ENCODE peak calls at places on chromosomes 3 and 15, in four cellular contexts. V, T, J and M are unnamed samples.

GRCh38 chr15:62782100-62782791 is 260.3 kb upstream of the TPM1 start:
- DNase-seq in T (peak; percentile 93), V (peak; percentile 56), J (peak; percentile 85), M (peak; percentile 91)

GRCh38 chr15:99249270-99249817 is at the start of gene TTC23:
- DNase-seq in J (peak; percentile 89), T (no peak), V (peak; percentile 85), M (no peak)

GRCh38 chr3:129224984-129225393 is 24.4 kb upstream of the COPG1 start:
- DNase-seq in V (no peak), T (peak; percentile 91), J (peak; percentile 69), M (peak; percentile 87)

GRCh38 chr15:79179108-79179561 is 88.6 kb upstream of the RASGRF1 start:
- DNase-seq in V (no peak), T (no peak), J (peak; percentile 55), M (no peak)

GRCh38 chr15:51341366-51342248 is at the start of gene GLDN:
- DNase-seq in J (peak; percentile 2), V (no peak), T (peak; percentile 92), M (peak; percentile 73)

GRCh38 chr3:171018151-171018935 is 8.2 kb downstream of the SLC2A2 start:
- DNase-seq in T (no peak), J (no peak), V (no peak), M (no peak)

GRCh38 chr15:81015595-81016252 is 15.0 kb downstream of the TLNRD1 start:
- DNase-seq in V (no peak), J (no peak), T (no peak), M (no peak)

GRCh38 chr3:10546887-10547286 is 41.5 kb upstream of the ATP2B2 start:
- DNase-seq in V (no peak), J (no peak), T (no peak), M (no peak)

GRCh38 chr3:34301313-34301712 is 502.9 kb downstream of the PDCD6IP start:
- DNase-seq in J (no peak), V (no peak), T (no peak), M (no peak)

GRCh38 chr15:34679326-34679725 is 75.5 kb downstream of the GJD2 start:
- DNase-seq in J (peak; percentile 15), V (no peak), T (no peak), M (no peak)

GRCh38 chr3:104911376-104911775 is 455.3 kb upstream of the ALCAM start:
- DNase-seq in J (peak; percentile 31), T (no peak), V (no peak), M (no peak)

GRCh38 chr3:53836084-53836872 is 9.9 kb downstream of the CHDH start:
- DNase-seq in T (peak; percentile 53), J (no peak), V (no peak), M (no peak)

GRCh38 chr15:70279096-70279495 is 181.4 kb upstream of the TLE3 start:
- DNase-seq in J (no peak), T (no peak), V (no peak), M (no peak)

GRCh38 chr3:61560452-61561373 is 658 bp upstream of the PTPRG start:
- DNase-seq in T (peak; percentile 94), V (peak; percentile 45), J (peak; percentile 73), M (peak; percentile 91)

GRCh38 chr3:146747928-146748327 is 142.8 kb upstream of the PLSCR5 start:
- DNase-seq in T (no peak), V (peak; percentile 4), J (peak; percentile 33), M (no peak)

GRCh38 chr15:83698294-83698693 is 44.4 kb downstream of the ADAMTSL3 start:
- DNase-seq in J (peak; percentile 42), V (no peak), T (peak; percentile 74), M (peak; percentile 78)

GRCh38 chr3:58111513-58112184 is 99.1 kb downstream of the DNASE1L3 start:
- DNase-seq in T (no peak), J (no peak), V (no peak), M (no peak)

GRCh38 chr3:68972358-68972979 is 40.1 kb upstream of the TAFA4 start:
- DNase-seq in J (peak; percentile 51), T (no peak), V (peak; percentile 44), M (peak; percentile 17)

GRCh38 chr3:72899349-72899765 is 11.5 kb downstream of the GXYLT2 start:
- DNase-seq in T (no peak), J (no peak), V (no peak), M (no peak)

GRCh38 chr3:145219355-145220196 is 941.4 kb downstream of the PLOD2 start:
- DNase-seq in V (no peak), J (no peak), T (no peak), M (no peak)

GRCh38 chr3:110164632-110165240 is 827.4 kb upstream of the DPPA4 start:
- DNase-seq in T (no peak), J (peak; percentile 25), V (no peak), M (no peak)

GRCh38 chr3:129118745-129119144 is 2.9 kb downstream of the RAB43 start:
- DNase-seq in J (no peak), V (no peak), T (no peak), M (no peak)

GRCh38 chr3:43016513-43016865 is 37.4 kb downstream of the GASK1A start:
- DNase-seq in V (no peak), T (no peak), J (no peak), M (no peak)

GRCh38 chr3:56314842-56315241 is 153.4 kb downstream of the ERC2 start:
- DNase-seq in T (no peak), J (no peak), V (no peak), M (no peak)

GRCh38 chr3:187783098-187783497 is 37.8 kb upstream of the BCL6 start:
- DNase-seq in T (no peak), V (no peak), J (peak; percentile 97), M (peak; percentile 59)

GRCh38 chr3:193829781-193830180 is 236.8 kb downstream of the OPA1 start:
- DNase-seq in T (no peak), J (peak; percentile 16), V (peak; percentile 76), M (no peak)

GRCh38 chr15:98785796-98786581 is 137.7 kb downstream of the IGF1R start:
- DNase-seq in V (no peak), J (no peak), T (no peak), M (peak; percentile 48)

GRCh38 chr3:7270731-7271130 is 409.8 kb downstream of the GRM7 start:
- DNase-seq in J (no peak), T (no peak), V (no peak), M (no peak)

DNA sequence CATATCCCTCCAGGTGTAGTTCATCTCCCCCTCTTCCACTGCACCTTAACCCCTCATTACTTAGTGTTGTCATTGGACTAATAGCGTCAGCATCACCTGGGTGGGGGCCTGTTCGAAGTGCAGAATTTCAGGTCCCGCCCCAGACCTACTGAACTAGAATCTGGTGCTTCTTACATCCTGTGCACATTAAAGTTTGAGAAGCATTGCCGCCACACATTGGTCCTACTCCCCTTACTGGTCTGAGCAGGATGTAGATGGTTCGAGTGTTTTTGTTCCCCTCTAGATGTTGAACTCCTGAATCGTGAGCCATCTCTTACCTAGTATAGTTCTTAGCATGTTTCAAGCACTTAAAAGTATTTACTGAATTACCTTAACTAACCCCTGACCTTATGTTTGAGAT is 13.2 kb downstream of the KLHL18 start:
- DNase-seq in T (no peak), V (no peak), J (no peak), M (no peak)
- H3K4me1 ChIP-seq in T (no peaks in the 10 kb centered on the region), V (no peaks in the 10 kb centered on the region), J (peaks cover 1% of the 10 kb centered on the region), M (peaks cover 8% of the 10 kb centered on the region)

GRCh38 chr15:91945385-91945784 is 91.9 kb downstream of the SLCO3A1 start:
- DNase-seq in V (no peak), J (no peak), T (no peak), M (no peak)

GRCh38 chr15:91941871-91942270 is 88.4 kb downstream of the SLCO3A1 start:
- DNase-seq in V (no peak), J (no peak), T (no peak), M (no peak)

GRCh38 chr15:91942676-91943417 is 89.3 kb downstream of the SLCO3A1 start:
- DNase-seq in J (peak; percentile 89), T (peak; percentile 92), V (peak; percentile 28), M (peak; percentile 81)

GRCh38 chr15:91946075-91946474 is 92.6 kb downstream of the SLCO3A1 start:
- DNase-seq in J (no peak), V (no peak), T (no peak), M (no peak)

DNA sequence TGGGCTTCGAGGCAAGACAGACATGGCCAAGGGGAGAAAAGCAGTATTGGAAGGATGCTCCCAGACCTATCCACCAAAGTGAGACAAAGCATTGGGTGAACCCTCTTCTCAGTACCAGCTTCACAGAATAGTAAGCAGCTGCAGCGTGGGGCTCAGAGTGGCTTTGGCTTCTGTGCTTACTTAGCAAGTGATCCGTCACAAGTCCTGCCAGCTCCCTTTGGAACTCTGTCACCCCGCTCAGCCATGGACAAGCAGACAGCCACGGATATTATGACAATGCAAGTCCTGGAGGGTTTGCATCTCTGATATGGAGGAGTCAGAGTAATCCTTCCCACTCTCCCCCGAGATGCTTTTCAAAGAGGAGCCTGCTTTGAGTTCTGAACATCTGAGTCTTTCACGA is 90.8 kb downstream of the SLCO3A1 start:
- DNase-seq in J (no peak), V (no peak), T (no peak), M (no peak)
- H3K4me1 ChIP-seq in J (peaks cover 10% of the 10 kb centered on the region), V (peaks cover 46% of the 10 kb centered on the region), T (no peaks in the 10 kb centered on the region), M (peaks cover 87% of the 10 kb centered on the region)

DNA sequence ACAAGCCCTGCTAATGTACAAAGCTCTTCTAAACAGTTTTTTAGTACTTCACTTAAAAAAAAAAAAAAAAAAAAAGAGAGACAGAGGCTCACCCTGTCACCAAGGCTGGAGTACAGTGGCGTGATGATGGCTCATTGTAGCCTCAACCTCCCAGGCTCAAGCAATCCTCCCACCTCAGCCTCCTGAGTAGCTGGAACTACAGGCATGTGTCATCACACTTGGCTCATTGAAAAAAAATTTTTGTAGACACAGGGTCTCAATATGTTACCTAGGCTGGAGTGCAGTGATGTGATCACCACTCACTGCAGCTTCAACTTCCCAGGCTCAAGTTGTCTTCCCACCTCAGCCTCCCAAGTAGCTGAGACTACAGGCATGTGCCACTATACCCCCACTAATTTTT is 47.6 kb upstream of the HEG1 start:
- DNase-seq in J (no peak), T (no peak), V (no peak), M (no peak)
- H3K4me1 ChIP-seq in J (peaks cover 12% of the 10 kb centered on the region), T (no peaks in the 10 kb centered on the region), V (peaks cover 3% of the 10 kb centered on the region), M (no peaks in the 10 kb centered on the region)

GRCh38 chr15:88987590-88987950 is 74.4 kb upstream of the MFGE8 start:
- DNase-seq in V (no peak), J (no peak), T (no peak), M (no peak)

GRCh38 chr15:88987951-88988671 is 74.9 kb upstream of the MFGE8 start:
- DNase-seq in V (no peak), T (no peak), J (peak; percentile 73), M (no peak)

GRCh38 chr15:88989578-88989977 is 76.4 kb upstream of the MFGE8 start:
- DNase-seq in J (peak; percentile 94), V (no peak), T (no peak), M (no peak)

GRCh38 chr15:88992216-88992615 is 79.0 kb upstream of the MFGE8 start:
- DNase-seq in T (no peak), V (no peak), J (peak; percentile 34), M (no peak)

GRCh38 chr15:88990185-88990679 is 77.1 kb upstream of the MFGE8 start:
- DNase-seq in V (no peak), T (no peak), J (no peak), M (no peak)
- H3K4me1 ChIP-seq in V (no peaks in the 10 kb centered on the region), T (no peaks in the 10 kb centered on the region), J (peaks cover 29% of the 10 kb centered on the region), M (no peaks in the 10 kb centered on the region)